ENCODE peak calls at places on chromosome 9, in nine cellular contexts. Y, E, M, T, G, J, F, V and W are unnamed samples.

GRCh38 chr9:114163517-114163924 is 8.2 kb downstream of the COL27A1 start:
- DNase-seq in V (no peak), T (no peak), F (peak), E (peak), G (no peak), J (no peak), M (peak), Y (no peak), W (no peak)

GRCh38 chr9:131517761-131518190 is 13.3 kb downstream of the UCK1 start:
- DNase-seq in T (no peak), Y (no peak), J (no peak), V (no peak), G (no peak), E (no peak), F (no peak), M (no peak), W (no peak)

GRCh38 chr9:90999425-91000397 is 198.1 kb downstream of the SYK start:
- DNase-seq in Y (no peak), F (no peak), G (peak), E (no peak), M (no peak), J (no peak), T (no peak), V (peak), W (no peak)

GRCh38 chr9:130421154-130421801 is 23.5 kb upstream of the ASS1 start:
- DNase-seq in T (no peak), E (no peak), G (no peak), V (no peak), M (no peak), Y (no peak), J (no peak), F (no peak), W (no peak)

GRCh38 chr9:36584626-36585460 is 12.1 kb downstream of the MELK start:
- DNase-seq in E (no peak), V (no peak), Y (no peak), J (no peak), T (no peak), G (peak), M (no peak), F (no peak), W (no peak)

GRCh38 chr9:35593581-35593980 is 11.5 kb upstream of the TESK1 start:
- DNase-seq in G (no peak), M (no peak), F (no peak), V (no peak), T (no peak), J (no peak), Y (no peak), E (no peak), W (no peak)

GRCh38 chr9:37210737-37211523 is 90.6 kb downstream of the ZCCHC7 start:
- DNase-seq in Y (no peak), G (no peak), V (no peak), M (no peak), E (no peak), F (no peak), T (no peak), J (no peak), W (no peak)

GRCh38 chr9:104279535-104280215 is 185.6 kb downstream of the SMC2 start:
- DNase-seq in G (peak), T (no peak), F (no peak), V (no peak), E (no peak), J (no peak), M (no peak), Y (no peak), W (no peak)

GRCh38 chr9:18489861-18490260 is 15.9 kb downstream of the ADAMTSL1 start:
- DNase-seq in Y (no peak), J (no peak), F (no peak), M (no peak), E (no peak), T (no peak), V (no peak), G (peak), W (no peak)

GRCh38 chr9:130051855-130052254 is 1.9 kb upstream of the GPR107 start:
- DNase-seq in F (no peak), V (no peak), M (no peak), E (no peak), T (no peak), Y (no peak), J (no peak), G (peak), W (no peak)

GRCh38 chr9:121222524-121223171 is 21.0 kb upstream of the RAB14 start:
- DNase-seq in E (peak), J (no peak), T (no peak), M (no peak), Y (peak), V (peak), F (peak), G (peak), W (no peak)

GRCh38 chr9:137276757-137277328 is 683 bp upstream of the TOR4A start:
- DNase-seq in F (peak), J (no peak), V (no peak), G (peak), T (no peak), E (peak), Y (peak), M (peak), W (no peak)

GRCh38 chr9:138112090-138112748 is 234.6 kb downstream of the CACNA1B start:
- DNase-seq in T (no peak), V (no peak), M (no peak), G (no peak), Y (no peak), F (no peak), E (no peak), J (peak), W (no peak)

GRCh38 chr9:87587864-87588263 is 90.2 kb downstream of the DAPK1 start:
- DNase-seq in G (no peak), J (no peak), F (no peak), V (no peak), E (no peak), Y (no peak), T (no peak), M (no peak), W (no peak)

GRCh38 chr9:80867731-80868130 is 821.6 kb downstream of the TLE1 start:
- DNase-seq in M (no peak), J (no peak), G (peak), F (no peak), Y (no peak), V (no peak), E (no peak), T (no peak), W (no peak)

GRCh38 chr9:90343360-90343759 is 299.3 kb downstream of the DIRAS2 start:
- DNase-seq in J (no peak), F (no peak), Y (peak), M (no peak), T (no peak), V (no peak), G (no peak), E (peak), W (no peak)

GRCh38 chr9:121725008-121725795 is 73.8 kb downstream of the DAB2IP start:
- DNase-seq in E (no peak), M (no peak), J (no peak), V (no peak), Y (no peak), G (no peak), T (no peak), F (no peak), W (peak)

GRCh38 chr9:78296893-78297671 is at the start of gene PSAT1:
- DNase-seq in E (peak), M (peak), F (peak), G (peak), Y (peak), V (peak), J (peak), T (peak), W (peak)

GRCh38 chr9:77063645-77064285 is 44.3 kb downstream of the FOXB2 start:
- DNase-seq in V (no peak), T (no peak), E (no peak), Y (no peak), F (no peak), G (peak), M (no peak), J (no peak), W (no peak)

GRCh38 chr9:89436963-89437625 is 60.8 kb downstream of the SEMA4D start:
- DNase-seq in M (peak), F (peak), G (no peak), E (no peak), Y (peak), J (no peak), T (peak), V (no peak), W (no peak)

GRCh38 chr9:92236465-92236864 is 57.0 kb downstream of the IARS1 start:
- DNase-seq in J (no peak), Y (no peak), M (no peak), V (no peak), T (no peak), F (no peak), E (no peak), G (no peak), W (no peak)

GRCh38 chr9:98321269-98321668 is 65.8 kb upstream of the TBC1D2 start:
- DNase-seq in E (no peak), V (no peak), F (no peak), J (no peak), G (no peak), T (no peak), Y (no peak), M (no peak), W (no peak)

GRCh38 chr9:17003576-17004240 is 131.1 kb upstream of the CNTLN start:
- DNase-seq in M (no peak), T (no peak), G (peak), V (no peak), Y (no peak), J (no peak), F (no peak), E (no peak), W (no peak)

GRCh38 chr9:107465467-107466451 is 23.8 kb downstream of the KLF4 start:
- DNase-seq in F (peak), Y (peak), J (peak), M (peak), E (peak), V (peak), G (peak), T (no peak), W (peak)